ENCODE peak calls at places on chromosomes 6 and 20, in six cellular contexts. S is spleen, Z is A549, W is breast epithelium, E is tibial nerve, O is ovary. T is an unnamed sample.

GRCh38 chr6:4844108-4844507 is 67.9 kb downstream of the CDYL start:
- DNase-seq in S (no peak), Z (no peak), W (no peak), E (no peak), O (no peak), T (no peak)

GRCh38 chr20:19265646-19266374 is 53.4 kb downstream of the SLC24A3 start:
- DNase-seq in S (no peak), Z (no peak), W (no peak), E (no peak), O (no peak), T (no peak)

GRCh38 chr6:89073840-89074239 is 6.7 kb upstream of the PNRC1 start:
- DNase-seq in S (no peak), Z (no peak), W (no peak), E (no peak), O (no peak), T (no peak)

GRCh38 chr6:150156460-150156859 is 13.6 kb downstream of the PPP1R14C start:
- DNase-seq in S (no peak), Z (no peak), W (no peak), E (no peak), O (no peak), T (no peak)

GRCh38 chr6:149862901-149863595 is 1.1 kb downstream of the LRP11 start:
- DNase-seq in S (peak; percentile 90), Z (peak; percentile 69), W (peak; percentile 85), E (peak; percentile 40), O (peak; percentile 55), T (peak; percentile 49)

GRCh38 chr20:20498081-20498861 is 130.4 kb downstream of the INSM1 start:
- DNase-seq in S (no peak), Z (no peak), W (no peak), E (no peak), O (no peak), T (no peak)

GRCh38 chr6:19121516-19121915 is 715.7 kb upstream of the ID4 start:
- DNase-seq in S (no peak), Z (no peak), W (no peak), E (no peak), O (no peak), T (no peak)

GRCh38 chr6:125191916-125192609 is 38.5 kb downstream of the TPD52L1 start:
- DNase-seq in S (no peak), Z (peak; percentile 81), W (peak; percentile 56), E (peak; percentile 34), O (no peak), T (peak; percentile 27)

GRCh38 chr20:46215913-46216707 is 92.2 kb downstream of the CDH22 start:
- DNase-seq in S (no peak), Z (peak; percentile 22), W (no peak), E (no peak), O (no peak), T (no peak)

GRCh38 chr20:20228351-20228750 is 139.6 kb upstream of the INSM1 start:
- DNase-seq in S (no peak), Z (no peak), W (no peak), E (no peak), O (no peak), T (no peak)

GRCh38 chr6:63066053-63066704 is 145.1 kb upstream of the FKBP1C start:
- DNase-seq in S (no peak), Z (peak; percentile 47), W (no peak), E (no peak), O (no peak), T (no peak)

GRCh38 chr6:104711371-104711770 is 148.3 kb downstream of the HACE1 start:
- DNase-seq in S (no peak), Z (peak; percentile 78), W (no peak), E (no peak), O (no peak), T (no peak)

GRCh38 chr6:163772701-163773100 is 358.2 kb downstream of the QKI start:
- DNase-seq in S (no peak), Z (no peak), W (no peak), E (no peak), O (no peak), T (no peak)

GRCh38 chr6:114281496-114281895 is 61.3 kb downstream of the HS3ST5 start:
- DNase-seq in S (no peak), Z (no peak), W (no peak), E (no peak), O (no peak), T (no peak)

GRCh38 chr20:48821261-48821910 is 6.4 kb downstream of the PREX1 start:
- DNase-seq in S (peak; percentile 59), Z (no peak), W (no peak), E (no peak), O (no peak), T (no peak)

GRCh38 chr6:27214126-27214601 is 33.3 kb upstream of the PRSS16 start:
- DNase-seq in S (no peak), Z (peak; percentile 58), W (no peak), E (no peak), O (no peak), T (no peak)

GRCh38 chr20:35344354-35344837 is 52.2 kb upstream of the FAM83C start:
- DNase-seq in S (no peak), Z (peak; percentile 63), W (no peak), E (no peak), O (peak; percentile 71), T (peak; percentile 47)

GRCh38 chr20:51768759-51769517 is 748 bp upstream of the ATP9A start:
- DNase-seq in S (no peak), Z (no peak), W (no peak), E (no peak), O (peak; percentile 34), T (no peak)

GRCh38 chr6:70566751-70567382 is at the start of gene SDHAF4:
- DNase-seq in S (peak; percentile 98), Z (peak; percentile 84), W (peak; percentile 83), E (peak; percentile 89), O (peak; percentile 94), T (peak; percentile 94)

GRCh38 chr6:162852192-162852591 is 124.4 kb downstream of the PACRG start:
- DNase-seq in S (no peak), Z (no peak), W (no peak), E (no peak), O (no peak), T (no peak)

GRCh38 chr20:43188861-43189613 is 669 bp downstream of the PTPRT start:
- DNase-seq in S (no peak), Z (no peak), W (peak; percentile 19), E (no peak), O (no peak), T (no peak)

GRCh38 chr6:154569136-154569862 is 58.8 kb upstream of the CNKSR3 start:
- DNase-seq in S (no peak), Z (no peak), W (no peak), E (no peak), O (no peak), T (no peak)

DNA sequence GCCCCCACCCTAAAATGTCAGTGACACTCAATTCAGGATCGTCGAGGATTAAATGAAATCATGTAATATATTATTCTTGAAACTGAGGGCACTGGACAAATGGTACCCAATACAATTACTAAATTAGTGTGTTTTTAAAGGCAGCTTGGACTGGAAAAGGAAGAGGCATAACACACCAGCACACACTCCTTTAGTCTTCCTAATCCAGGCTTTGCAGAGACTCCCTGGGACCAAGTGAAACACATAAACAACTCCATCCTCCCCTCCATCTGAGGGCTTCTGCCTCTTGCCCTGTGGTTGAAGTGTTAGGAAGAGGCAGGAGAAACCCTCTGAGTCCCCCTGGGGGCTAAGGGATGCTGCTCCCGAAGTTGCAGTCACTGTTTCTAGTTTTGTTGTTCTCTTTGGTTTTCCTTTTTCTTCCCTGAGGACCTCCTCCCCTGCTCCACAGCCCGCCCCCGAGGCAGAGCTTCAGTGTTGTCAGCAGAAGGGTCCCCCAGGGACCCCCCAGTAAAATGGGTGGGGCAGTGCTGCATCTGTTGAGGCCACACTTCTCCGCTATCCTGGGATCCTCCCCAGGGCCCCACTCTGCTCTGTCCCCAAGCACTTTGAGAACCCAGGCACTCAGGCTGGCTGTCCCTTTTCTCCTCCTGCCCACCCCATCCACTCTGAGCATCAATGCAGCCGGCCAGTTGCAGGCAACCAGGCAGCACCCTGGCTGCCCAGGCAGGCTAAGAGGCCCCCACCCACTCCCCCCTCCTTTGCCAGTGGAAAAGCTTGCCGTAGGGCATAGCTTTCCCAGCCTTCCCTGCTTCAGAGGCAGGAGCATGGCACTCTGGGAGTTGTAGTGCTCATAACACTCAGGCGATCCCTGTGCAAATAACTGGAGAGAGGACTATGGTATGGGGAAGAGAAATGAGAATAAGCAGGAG is 5.9 kb downstream of the TMEM63B start:
- DNase-seq in S (no peak), Z (peak; percentile 35), W (peak; percentile 42), E (peak; percentile 16), O (peak; percentile 52), T (peak; percentile 38)
- H3K4me3 ChIP-seq in S (no peak overlapping the region), Z (no peak overlapping the region), W (peak overlapping the region; percentile 15), E (no peak overlapping the region), O (no peak overlapping the region), T (no peak overlapping the region)

GRCh38 chr6:152981989-152982767 is 663 bp downstream of the FBXO5 start:
- DNase-seq in S (peak; percentile 90), Z (no peak), W (no peak), E (no peak), O (peak; percentile 64), T (peak; percentile 30)
- H3K4me1 ChIP-seq in S (peaks cover 62% of the 10 kb centered on the region), Z (peaks cover 47% of the 10 kb centered on the region), W (peaks cover 5% of the 10 kb centered on the region), E (peaks cover 27% of the 10 kb centered on the region), O (peaks cover 5% of the 10 kb centered on the region), T (no peaks in the 10 kb centered on the region)

DNA sequence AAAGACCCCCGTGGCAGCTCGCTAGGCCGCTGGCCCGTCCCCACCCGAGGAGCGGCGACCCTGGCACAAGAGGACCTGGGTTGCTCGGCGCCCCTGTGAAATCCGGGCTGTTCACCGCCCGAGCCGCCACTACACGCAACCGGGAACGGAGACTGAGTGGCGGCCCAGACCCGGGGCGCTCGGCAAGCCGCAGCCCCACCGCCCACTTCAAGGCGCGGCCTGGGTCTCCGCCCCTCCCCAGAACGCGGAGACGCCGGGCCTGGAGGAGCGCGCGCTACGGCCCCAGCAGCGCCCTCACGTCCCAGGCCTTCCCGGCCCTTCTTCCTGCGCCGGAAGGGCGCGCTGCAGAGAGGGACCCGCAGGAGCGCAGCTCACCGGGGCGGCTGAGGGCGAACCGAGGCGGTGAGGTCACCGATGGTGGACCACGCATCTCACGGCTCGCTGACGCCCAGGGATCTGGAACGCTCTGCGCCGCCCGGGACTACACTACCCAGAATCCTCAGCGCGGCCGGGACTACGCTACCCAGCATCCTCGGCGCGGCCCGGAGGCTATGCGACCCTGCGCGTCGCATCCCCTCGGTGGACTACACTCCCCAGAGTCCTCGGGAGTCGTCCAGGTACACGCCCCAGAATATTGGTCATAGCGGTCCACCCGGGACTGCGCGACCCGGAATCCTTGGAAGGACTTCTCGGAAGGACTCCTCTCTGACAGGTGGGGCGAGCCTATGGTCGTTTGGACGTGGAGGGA is at the start of gene ZNF337:
- DNase-seq in S (peak; percentile 98), Z (peak; percentile 97), W (peak; percentile 88), E (peak; percentile 85), O (peak; percentile 94), T (peak; percentile 94)
- TF ChIP-seq POLR2A in S (peak; percentile 42), Z (peak; percentile 72), W (no peak), E (peak; percentile 83), O (peak; percentile 85), T (peak; percentile 68)

GRCh38 chr6:52087498-52087999 is at the start of gene PKHD1:
- DNase-seq in S (no peak), Z (no peak), W (no peak), E (no peak), O (no peak), T (no peak)
- H3K4me3 ChIP-seq in S (no peak within 1 kb of the TSS), Z (no peak within 1 kb of the TSS), W (no peak within 1 kb of the TSS), E (no peak within 1 kb of the TSS), O (no peak within 1 kb of the TSS), T (no peak within 1 kb of the TSS)

GRCh38 chr6:105886812-105887513 is 199.2 kb upstream of the PRDM1 start:
- DNase-seq in S (no peak), Z (no peak), W (no peak), E (no peak), O (no peak), T (no peak)
- H3K4me1 ChIP-seq in S (peaks cover 13% of the 10 kb centered on the region), Z (no peaks in the 10 kb centered on the region), W (no peaks in the 10 kb centered on the region), E (no peaks in the 10 kb centered on the region), O (no peaks in the 10 kb centered on the region), T (no peaks in the 10 kb centered on the region)

T was measured in uterus.